ENCODE peak calls at places on chromosome 9, in four cellular contexts. V is lower lobe of right lung, U is SK-MEL-5, R is Daoy. J is an unnamed sample.

GRCh38 chr9:98445576-98445975 is 190.1 kb upstream of the TBC1D2 start:
- DNase-seq in V (no peak), U (no peak), R (no peak), J (no peak)

GRCh38 chr9:133059623-133060022 is 2.2 kb upstream of the CEL start:
- DNase-seq in V (no peak), U (no peak), R (no peak), J (no peak)

GRCh38 chr9:34993502-34994428 is 4.2 kb downstream of the DNAJB5 start:
- DNase-seq in V (no peak), U (no peak), R (peak), J (peak)

GRCh38 chr9:37920471-37921167 is 16.7 kb upstream of the SLC25A51 start:
- DNase-seq in V (no peak), U (peak), R (no peak), J (no peak)

GRCh38 chr9:6644346-6645152 is 980 bp downstream of the GLDC start:
- DNase-seq in V (no peak), U (no peak), R (peak), J (no peak)

GRCh38 chr9:128160603-128160987 is 530 bp downstream of the BBLN start:
- DNase-seq in V (no peak), U (peak), R (peak), J (peak)

GRCh38 chr9:137412431-137412830 is 10.5 kb downstream of the EXD3 start:
- DNase-seq in V (no peak), U (no peak), R (peak), J (peak)

GRCh38 chr9:20529837-20530236 is 92.5 kb downstream of the MLLT3 start:
- DNase-seq in V (no peak), U (no peak), R (no peak), J (no peak)

GRCh38 chr9:134178781-134179551 is 14.6 kb upstream of the RNU6ATAC start:
- DNase-seq in V (peak), U (peak), R (peak), J (peak)

GRCh38 chr9:105859428-105860091 is 165.2 kb downstream of the TMEM38B start:
- DNase-seq in V (no peak), U (no peak), R (no peak), J (no peak)

GRCh38 chr9:96176901-96177718 is 124.9 kb downstream of the HSD17B3 start:
- DNase-seq in V (no peak), U (no peak), R (no peak), J (no peak)

GRCh38 chr9:133050781-133051180 is 11.0 kb upstream of the CEL start:
- DNase-seq in V (no peak), U (no peak), R (no peak), J (no peak)

GRCh38 chr9:76729980-76730737 is 34.1 kb upstream of the PCA3 start:
- DNase-seq in V (no peak), U (no peak), R (no peak), J (no peak)

GRCh38 chr9:81321551-81321950 is 367.8 kb downstream of the TLE1 start:
- DNase-seq in V (no peak), U (no peak), R (no peak), J (no peak)

GRCh38 chr9:112872019-112872418 is 18.7 kb downstream of the SLC46A2 start:
- DNase-seq in V (no peak), U (no peak), R (no peak), J (no peak)

GRCh38 chr9:36051317-36051716 is 14.6 kb downstream of the RECK start:
- DNase-seq in V (no peak), U (no peak), R (no peak), J (no peak)

GRCh38 chr9:116543731-116544400 is 143.2 kb upstream of the TRIM32 start:
- DNase-seq in V (no peak), U (no peak), R (no peak), J (no peak)

GRCh38 chr9:38120961-38121360 is 51.9 kb upstream of the SHB start:
- DNase-seq in V (no peak), U (no peak), R (no peak), J (no peak)

GRCh38 chr9:105921057-105921721 is 226.8 kb downstream of the TMEM38B start:
- DNase-seq in V (no peak), U (peak), R (no peak), J (peak)

GRCh38 chr9:122138560-122139268 is 20.9 kb downstream of the NDUFA8 start:
- DNase-seq in V (no peak), U (no peak), R (no peak), J (no peak)

GRCh38 chr9:132973713-132974112 is 4.8 kb upstream of the GFI1B start:
- DNase-seq in V (no peak), U (peak), R (peak), J (peak)

GRCh38 chr9:100428871-100429654 is 2.1 kb downstream of the MSANTD3 start:
- DNase-seq in V (no peak), U (peak), R (peak), J (peak)

GRCh38 chr9:87662808-87663528 is 63.0 kb upstream of the CTSL start:
- DNase-seq in V (peak), U (peak), R (peak), J (peak)

GRCh38 chr9:136567651-136568287 is 21.9 kb upstream of the NOTCH1 start:
- DNase-seq in V (no peak), U (no peak), R (peak), J (peak)

GRCh38 chr9:20597862-20598261 is 24.4 kb downstream of the MLLT3 start:
- DNase-seq in V (no peak), U (no peak), R (no peak), J (no peak)

GRCh38 chr9:96884443-96884842 is 30.1 kb upstream of the ZNF782 start:
- DNase-seq in V (no peak), U (no peak), R (peak), J (peak)

GRCh38 chr9:122051401-122052346 is 41.4 kb downstream of the TTLL11 start:
- DNase-seq in V (no peak), U (no peak), R (peak), J (no peak)

GRCh38 chr9:6449645-6450044 is 36.6 kb downstream of the UHRF2 start:
- DNase-seq in V (no peak), U (no peak), R (no peak), J (no peak)

GRCh38 chr9:83978992-83979811 is 813 bp downstream of the HNRNPK start:
- DNase-seq in V (peak), U (peak), R (peak), J (peak)

GRCh38 chr9:37515620-37516258 is 30.0 kb downstream of the POLR1E start:
- DNase-seq in V (no peak), U (no peak), R (no peak), J (no peak)

GRCh38 chr9:122642226-122642625 is 15.2 kb downstream of the OR1B1 start:
- DNase-seq in V (no peak), U (no peak), R (no peak), J (no peak)

GRCh38 chr9:109926321-109926959 is 146.4 kb downstream of the PALM2AKAP2 start:
- DNase-seq in V (peak), U (no peak), R (no peak), J (no peak)

GRCh38 chr9:7324031-7324654 is 475.4 kb downstream of the DMAC1 start:
- DNase-seq in V (no peak), U (no peak), R (no peak), J (peak)

GRCh38 chr9:15837079-15837679 is 284.3 kb downstream of the CCDC171 start:
- DNase-seq in V (no peak), U (peak), R (peak), J (peak)

GRCh38 chr9:107368696-107369095 is 85.6 kb downstream of the RAD23B start:
- DNase-seq in V (no peak), U (no peak), R (no peak), J (no peak)

J was measured in mesenchymal stem cell.